ENCODE peak calls at places on chromosomes 6 and 20, in seven cellular contexts. F is cardiac muscle cell, J is B cell, T is left ventricle myocardium inferior, N is heart left ventricle, E is WTC11, L is breast epithelium. K is an unnamed sample.

GRCh38 chr6:12605888-12606345 is 110.7 kb upstream of the PHACTR1 start:
- DNase-seq in L (no peak), J (peak), N (peak), F (peak), T (peak), E (peak), K (peak)

GRCh38 chr20:8117636-8118413 is 14.2 kb upstream of the PLCB1 start:
- DNase-seq in J (no peak), N (no peak), T (no peak), L (no peak), E (no peak), F (no peak), K (no peak)

GRCh38 chr6:158784505-158784904 is 34.7 kb downstream of the EZR start:
- DNase-seq in N (no peak), J (no peak), E (no peak), L (no peak), F (no peak), T (no peak), K (no peak)

GRCh38 chr6:160519603-160520042 is 144.5 kb downstream of the LPA start:
- DNase-seq in L (no peak), F (no peak), T (no peak), E (no peak), J (peak), N (no peak), K (peak)

GRCh38 chr6:127786109-127786508 is 114.7 kb downstream of the THEMIS start:
- DNase-seq in J (no peak), T (no peak), N (no peak), L (no peak), F (no peak), E (no peak), K (no peak)

GRCh38 chr20:63464289-63464635 is 8.2 kb downstream of the KCNQ2 start:
- DNase-seq in T (no peak), F (no peak), L (no peak), E (no peak), J (no peak), N (no peak), K (no peak)

GRCh38 chr20:9617940-9618339 is 103.5 kb downstream of the LAMP5 start:
- DNase-seq in E (peak), F (peak), N (no peak), J (no peak), T (no peak), L (no peak), K (no peak)

GRCh38 chr20:24102749-24103148 is 114.2 kb upstream of the GGTLC1 start:
- DNase-seq in L (no peak), T (no peak), F (no peak), N (no peak), J (no peak), E (no peak), K (no peak)

GRCh38 chr20:32110173-32110704 is 725 bp downstream of the TM9SF4 start:
- DNase-seq in N (peak), F (no peak), J (no peak), E (no peak), L (no peak), T (no peak), K (no peak)

GRCh38 chr6:169963581-169964297 is 212.3 kb downstream of the ERMARD start:
- DNase-seq in F (no peak), L (no peak), E (no peak), J (peak), N (peak), T (no peak), K (no peak)

GRCh38 chr6:106770663-106771062 is 141.3 kb downstream of the QRSL1 start:
- DNase-seq in L (no peak), N (no peak), E (no peak), J (no peak), F (no peak), T (no peak), K (no peak)

GRCh38 chr6:69232506-69233194 is 564.2 kb downstream of the LMBRD1 start:
- DNase-seq in E (peak), F (peak), N (peak), T (peak), J (no peak), L (peak), K (peak)

GRCh38 chr6:127496471-127496870 is 22.7 kb downstream of the MTCL3 start:
- DNase-seq in E (no peak), N (no peak), J (no peak), T (no peak), L (no peak), F (no peak), K (no peak)

GRCh38 chr6:35601331-35602132 is 87.2 kb downstream of the FKBP5 start:
- DNase-seq in E (no peak), T (no peak), N (peak), F (peak), L (no peak), J (no peak), K (peak)

GRCh38 chr20:47272893-47273590 is 83.5 kb downstream of the ZMYND8 start:
- DNase-seq in N (peak), E (peak), J (peak), T (no peak), L (no peak), F (peak), K (peak)

GRCh38 chr6:169864148-169865030 is 113.0 kb downstream of the ERMARD start:
- DNase-seq in E (no peak), N (no peak), J (no peak), T (no peak), L (no peak), F (no peak), K (no peak)

GRCh38 chr6:56282391-56282790 is 35.0 kb upstream of the COL21A1 start:
- DNase-seq in J (no peak), E (no peak), L (no peak), T (no peak), N (no peak), F (no peak), K (no peak)

GRCh38 chr6:147119310-147119709 is 84.9 kb upstream of the STXBP5 start:
- DNase-seq in J (no peak), L (no peak), F (no peak), T (no peak), N (no peak), E (no peak), K (no peak)
- TF ChIP-seq CTCF in J (no peak), L (no peak), F (no peak), T (no peak), N (no peak), E (no peak), K (no peak)

GRCh38 chr6:99347804-99348203 is 1.7 kb downstream of the FAXC start:
- DNase-seq in T (no peak), N (no peak), F (no peak), J (no peak), E (no peak), L (no peak), K (no peak)

GRCh38 chr6:99348823-99349619 is 453 bp downstream of the FAXC start:
- DNase-seq in F (peak), J (no peak), T (no peak), N (no peak), L (no peak), E (peak), K (no peak)

GRCh38 chr6:99350573-99350972 is 1.1 kb upstream of the FAXC start:
- DNase-seq in L (no peak), T (no peak), E (peak), J (no peak), N (no peak), F (no peak), K (no peak)

GRCh38 chr6:99348220-99348822 is 1.2 kb downstream of the FAXC start:
- DNase-seq in E (no peak), J (no peak), T (no peak), N (no peak), L (no peak), F (no peak), K (no peak)

DNA sequence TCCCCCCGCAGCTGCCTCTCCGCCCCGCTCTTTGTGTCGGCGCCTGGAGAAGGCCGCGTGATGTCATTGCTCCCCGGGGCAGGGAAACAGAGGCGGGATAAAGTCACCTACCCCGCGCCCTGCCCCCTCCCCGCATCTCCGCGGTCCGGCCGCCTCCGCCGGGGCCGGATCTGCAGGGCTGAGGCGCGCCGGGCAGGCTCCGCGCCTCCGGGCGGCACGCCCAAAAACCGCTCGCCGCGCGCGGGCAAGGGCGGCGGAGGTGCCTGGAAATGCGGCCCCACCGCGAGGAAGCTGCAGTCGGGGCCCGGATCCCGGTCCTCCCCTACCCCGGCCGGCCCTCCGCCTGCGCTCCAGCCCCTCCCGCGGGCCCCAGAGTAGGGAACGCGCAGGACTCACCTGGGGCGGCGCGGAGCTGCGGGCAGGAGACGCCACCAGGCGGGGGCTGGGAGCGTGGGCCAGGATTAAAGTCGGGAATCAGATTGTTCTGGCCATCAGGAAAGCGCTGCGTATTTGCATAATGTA is at the start of gene FAXC:
- DNase-seq in L (no peak), N (no peak), T (no peak), J (no peak), E (peak), F (peak), K (peak)
- TF ChIP-seq CTCF in L (no peak), N (no peak), T (no peak), J (no peak), E (no peak), F (no peak), K (no peak)

DNA sequence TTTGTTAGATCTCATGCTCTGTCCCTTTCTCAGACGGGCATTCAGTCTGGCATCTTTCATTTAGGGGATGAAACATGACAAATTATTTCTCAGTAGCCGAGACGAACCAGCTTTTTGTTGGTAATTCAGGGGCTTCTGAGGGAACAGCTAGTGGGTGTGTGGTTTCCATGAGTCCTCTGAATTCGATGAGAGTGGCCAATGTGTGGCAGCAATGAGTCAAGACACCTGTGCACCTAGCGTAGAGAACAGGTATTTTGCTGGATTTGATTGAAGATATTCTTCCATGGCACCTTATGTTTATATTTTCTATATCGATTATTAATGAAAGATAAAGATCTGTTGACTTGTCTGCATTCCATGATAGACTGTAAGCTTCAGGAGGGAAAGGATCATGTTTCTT is 696.9 kb downstream of the DHX35 start:
- DNase-seq in J (no peak), L (no peak), T (no peak), E (no peak), N (no peak), F (no peak), K (no peak)
- TF ChIP-seq CTCF in J (no peak), L (no peak), T (no peak), E (no peak), N (no peak), F (no peak), K (no peak)

DNA sequence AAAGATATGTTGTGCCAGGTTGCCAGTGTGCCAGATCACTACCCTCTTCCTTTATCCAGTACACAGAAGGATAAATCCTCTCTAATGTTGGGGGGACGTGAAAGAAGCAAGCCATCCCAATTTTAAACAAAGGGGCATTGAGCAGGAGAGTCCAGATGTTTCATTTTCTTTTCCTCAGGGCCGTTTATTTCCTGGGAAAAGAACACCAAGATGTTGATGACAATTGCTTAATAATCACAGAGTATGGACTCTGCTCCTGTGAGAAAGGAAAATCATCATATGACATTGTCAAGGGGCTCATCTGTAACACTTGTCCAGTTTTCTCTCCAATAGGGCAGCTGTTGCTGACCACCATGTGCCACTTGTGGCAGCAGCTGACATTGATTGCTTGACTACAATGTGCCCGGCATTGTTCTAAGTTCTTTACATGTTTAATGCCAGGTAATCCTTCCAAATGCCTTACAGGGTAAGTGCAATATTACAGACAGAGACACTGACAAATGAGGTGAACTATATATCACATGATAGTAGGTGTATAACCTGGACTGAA is 161.4 kb downstream of the CD109 start:
- DNase-seq in E (no peak), N (no peak), J (no peak), L (no peak), T (no peak), F (no peak), K (no peak)
- TF ChIP-seq CTCF in E (no peak), N (no peak), J (no peak), L (no peak), T (no peak), F (no peak), K (no peak)

GRCh38 chr6:118933855-118934460 is 1.0 kb downstream of the MCM9 start:
- DNase-seq in F (no peak), E (no peak), J (no peak), T (no peak), N (no peak), L (no peak), K (no peak)

GRCh38 chr6:118934461-118935330 is at the start of gene MCM9:
- DNase-seq in J (peak), N (peak), T (peak), E (peak), F (peak), L (peak), K (peak)

GRCh38 chr6:118932421-118932820 is 2.5 kb downstream of the MCM9 start:
- DNase-seq in E (no peak), N (no peak), J (no peak), F (no peak), L (no peak), T (no peak), K (no peak)

GRCh38 chr6:118931436-118931835 is 3.5 kb downstream of the MCM9 start:
- DNase-seq in N (no peak), T (no peak), L (no peak), F (no peak), E (no peak), J (no peak), K (no peak)

GRCh38 chr6:118930680-118931079 is 4.3 kb downstream of the MCM9 start:
- DNase-seq in T (no peak), E (no peak), F (no peak), J (no peak), N (no peak), L (no peak), K (no peak)
- TF ChIP-seq CTCF in T (no peak), E (no peak), F (no peak), J (no peak), N (no peak), L (no peak), K (no peak)

GRCh38 chr6:162119349-162119748 is 608.2 kb downstream of the PRKN start:
- DNase-seq in T (peak), J (no peak), F (no peak), N (peak), E (no peak), L (no peak), K (no peak)
- TF ChIP-seq CTCF in T (no peak), J (no peak), F (peak), N (no peak), E (no peak), L (no peak), K (no peak)

GRCh38 chr6:41700577-41701347 is 34.6 kb downstream of the TFEB start:
- DNase-seq in E (peak), N (peak), F (no peak), T (peak), J (no peak), L (no peak), K (no peak)
- TF ChIP-seq CTCF in E (no peak), N (peak), F (peak), T (peak), J (no peak), L (no peak), K (no peak)

GRCh38 chr20:5938456-5939029 is 11.8 kb downstream of the TRMT6 start:
- DNase-seq in L (no peak), J (no peak), T (no peak), N (no peak), F (no peak), E (no peak), K (no peak)

GRCh38 chr20:5935384-5935783 is 14.9 kb downstream of the TRMT6 start:
- DNase-seq in T (no peak), F (no peak), E (no peak), N (no peak), L (no peak), J (no peak), K (no peak)

GRCh38 chr20:5932796-5933195 is 17.5 kb downstream of the TRMT6 start:
- DNase-seq in E (no peak), T (no peak), F (no peak), L (no peak), J (no peak), N (no peak), K (no peak)

GRCh38 chr20:5931411-5931810 is 18.9 kb downstream of the TRMT6 start:
- DNase-seq in J (no peak), T (no peak), E (no peak), F (no peak), L (no peak), N (no peak), K (no peak)

DNA sequence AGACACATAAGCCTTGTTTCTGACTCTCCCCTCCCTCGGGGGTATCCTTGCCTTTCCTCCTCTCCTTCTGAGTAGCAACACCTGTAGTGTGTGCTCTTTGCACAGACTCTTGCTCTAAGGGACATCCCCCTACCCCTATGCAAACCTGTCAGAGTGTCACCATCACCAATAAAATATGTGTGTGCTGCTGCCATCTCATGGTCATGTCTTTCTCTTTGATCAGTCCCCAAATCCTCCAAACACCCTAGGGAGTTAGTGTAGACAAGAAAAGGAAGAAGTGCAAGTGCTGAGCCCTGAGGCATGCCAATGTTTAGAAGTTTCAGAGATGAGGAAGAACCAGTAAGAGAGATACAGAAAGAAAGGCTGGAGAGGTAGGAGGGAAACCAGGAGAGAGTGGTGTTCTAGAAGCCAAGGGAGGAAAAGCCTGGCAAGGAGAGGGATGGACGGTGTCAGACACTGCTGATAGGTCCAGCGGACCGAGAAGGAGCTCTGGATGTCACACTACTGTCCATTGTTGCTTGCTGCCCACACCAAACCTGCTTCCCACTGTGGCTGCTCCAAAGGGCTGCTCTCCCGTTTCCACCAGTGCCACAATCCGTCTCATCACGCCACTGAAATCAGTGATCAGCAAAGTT is 16.4 kb downstream of the TRMT6 start:
- DNase-seq in N (no peak), J (no peak), F (no peak), E (no peak), L (no peak), T (no peak), K (peak)
- TF ChIP-seq CTCF in N (peak), J (no peak), F (no peak), E (no peak), L (no peak), T (peak), K (peak)

DNA sequence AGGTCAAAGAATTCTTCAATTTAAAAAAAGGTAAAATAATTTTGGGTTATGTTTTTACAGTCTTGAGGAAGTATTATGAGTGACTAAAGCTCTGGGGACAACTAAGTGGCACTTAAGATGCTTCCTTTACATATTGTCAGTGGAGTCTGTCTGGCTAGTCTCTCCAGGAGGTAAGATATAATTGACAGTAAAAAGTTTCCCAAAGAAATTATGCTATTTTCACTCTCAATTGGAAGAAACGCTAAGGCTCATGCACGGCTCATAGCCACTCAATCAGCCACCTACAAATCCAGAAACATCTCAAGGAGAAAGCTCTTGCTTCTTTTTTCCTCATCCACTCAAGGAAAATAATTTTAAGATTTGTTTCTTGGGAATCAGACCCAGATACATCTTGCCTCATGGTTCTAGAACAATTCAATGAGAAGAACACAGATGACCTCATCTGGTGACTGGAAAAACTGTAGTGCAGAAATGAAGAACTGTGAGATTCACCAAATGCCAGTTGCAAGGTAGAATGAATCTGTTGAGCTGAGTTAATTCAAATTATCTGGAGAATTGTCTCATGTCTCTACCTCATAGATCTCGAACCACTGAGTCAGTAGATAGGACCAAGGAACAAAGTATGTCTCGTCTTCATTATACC is 252.9 kb downstream of the TPBG start:
- DNase-seq in N (no peak), E (no peak), J (no peak), F (no peak), L (no peak), T (no peak), K (no peak)
- TF ChIP-seq CTCF in N (no peak), E (no peak), J (no peak), F (peak), L (no peak), T (no peak), K (no peak)

GRCh38 chr6:44681782-44682181 is 294.3 kb downstream of the CDC5L start:
- DNase-seq in T (no peak), J (no peak), L (no peak), N (no peak), F (peak), E (no peak), K (no peak)
- TF ChIP-seq CTCF in T (no peak), J (no peak), L (no peak), N (no peak), F (no peak), E (no peak), K (no peak)

K was measured in activated CD8-positive, alpha-beta T cell treated with anti-CD3 and anti-CD28 coated beads for 36 hours.